ENCODE peak calls at places on chromosome 12, in five cellular contexts. Q is mucosa of gallbladder, F is non-pigmented ciliary epithelial cell, H is AG08395, R is T-helper 2 cell. E is an unnamed sample.

GRCh38 chr12:79344855-79345840 is 345.6 kb downstream of the PAWR start:
- DNase-seq in Q (no peak), F (no peak), H (peak), R (no peak), E (no peak)

GRCh38 chr12:94545937-94546771 is 86.5 kb upstream of the CEP83 start:
- DNase-seq in Q (peak), F (peak), H (peak), R (no peak), E (no peak)

GRCh38 chr12:23611320-23611719 is 338.1 kb downstream of the SOX5 start:
- DNase-seq in Q (no peak), F (no peak), H (no peak), R (no peak), E (no peak)

GRCh38 chr12:123675436-123675835 is 4.5 kb downstream of the TCTN2 start:
- DNase-seq in Q (no peak), F (no peak), H (no peak), R (no peak), E (no peak)

GRCh38 chr12:130423136-130423535 is 85.4 kb downstream of the PIWIL1 start:
- DNase-seq in Q (no peak), F (no peak), H (no peak), R (no peak), E (peak)

GRCh38 chr12:19744760-19745218 is 305.5 kb downstream of the AEBP2 start:
- DNase-seq in Q (no peak), F (peak), H (no peak), R (peak), E (no peak)

GRCh38 chr12:122023339-122024131 is 1.9 kb downstream of the BCL7A start:
- DNase-seq in Q (peak), F (no peak), H (peak), R (no peak), E (peak)

GRCh38 chr12:31828057-31828456 is 99.2 kb upstream of the AMN1 start:
- DNase-seq in Q (no peak), F (no peak), H (no peak), R (no peak), E (no peak)

GRCh38 chr12:96195845-96196451 is 1.8 kb downstream of the ELK3 start:
- DNase-seq in Q (no peak), F (no peak), H (peak), R (no peak), E (no peak)

GRCh38 chr12:124030510-124030909 is 57.5 kb downstream of the ZNF664 start:
- DNase-seq in Q (peak), F (no peak), H (peak), R (no peak), E (no peak)

GRCh38 chr12:1859643-1860042 is 39.3 kb downstream of the LRTM2 start:
- DNase-seq in Q (no peak), F (no peak), H (no peak), R (no peak), E (no peak)

GRCh38 chr12:45575823-45576448 is 153.6 kb upstream of the ARID2 start:
- DNase-seq in Q (no peak), F (no peak), H (no peak), R (no peak), E (no peak)

GRCh38 chr12:50297027-50297426 is 13.7 kb upstream of the LIMA1 start:
- DNase-seq in Q (no peak), F (no peak), H (no peak), R (no peak), E (no peak)

GRCh38 chr12:46944771-46945170 is 119.0 kb upstream of the SLC38A4 start:
- DNase-seq in Q (no peak), F (no peak), H (no peak), R (no peak), E (no peak)

GRCh38 chr12:57844725-57845477 is 1.6 kb downstream of the CTDSP2 start:
- DNase-seq in Q (peak), F (no peak), H (peak), R (no peak), E (peak)

GRCh38 chr12:109539508-109539907 is 33.8 kb downstream of the MMAB start:
- DNase-seq in Q (no peak), F (no peak), H (peak), R (no peak), E (no peak)

GRCh38 chr12:2084553-2085296 is 31.9 kb downstream of the CACNA1C start:
- DNase-seq in Q (no peak), F (no peak), H (peak), R (no peak), E (no peak)

GRCh38 chr12:24527102-24527501 is 421.8 kb downstream of the BCAT1 start:
- DNase-seq in Q (no peak), F (no peak), H (no peak), R (no peak), E (no peak)

GRCh38 chr12:62533087-62533754 is 66.6 kb downstream of the MON2 start:
- DNase-seq in Q (no peak), F (no peak), H (no peak), R (no peak), E (no peak)

GRCh38 chr12:113162102-113163029 is 12.8 kb downstream of the CFAP73 start:
- DNase-seq in Q (no peak), F (no peak), H (peak), R (no peak), E (no peak)

GRCh38 chr12:47078733-47079364 is 572 bp upstream of the PCED1B start:
- DNase-seq in Q (peak), F (no peak), H (peak), R (no peak), E (peak)

GRCh38 chr12:117472983-117473382 is 111.6 kb upstream of the NOS1 start:
- DNase-seq in Q (no peak), F (no peak), H (no peak), R (no peak), E (no peak)

GRCh38 chr12:109686523-109686922 is 27.1 kb upstream of the FAM222A start:
- DNase-seq in Q (no peak), F (no peak), H (no peak), R (no peak), E (no peak)

GRCh38 chr12:81224626-81225025 is 146.7 kb downstream of the ACSS3 start:
- DNase-seq in Q (no peak), F (no peak), H (no peak), R (no peak), E (no peak)

GRCh38 chr12:87603727-87604126 is 425.5 kb downstream of the C12orf50 start:
- DNase-seq in Q (no peak), F (peak), H (no peak), R (no peak), E (no peak)

GRCh38 chr12:47867496-47867941 is 37.3 kb downstream of the VDR start:
- DNase-seq in Q (no peak), F (peak), H (peak), R (no peak), E (no peak)

GRCh38 chr12:131902332-131903241 is 8.2 kb downstream of the ULK1 start:
- DNase-seq in Q (no peak), F (no peak), H (no peak), R (no peak), E (no peak)

GRCh38 chr12:52805000-52805399 is 8.9 kb downstream of the KRT4 start:
- DNase-seq in Q (no peak), F (no peak), H (no peak), R (no peak), E (no peak)

GRCh38 chr12:55700255-55701018 is 7.3 kb downstream of the ITGA7 start:
- DNase-seq in Q (no peak), F (no peak), H (peak), R (no peak), E (no peak)

GRCh38 chr12:112198120-112198733 is 72.9 kb downstream of the TRAFD1 start:
- DNase-seq in Q (no peak), F (no peak), H (peak), R (no peak), E (no peak)